ENCODE peak calls at places on chromosomes 6 and 20, in four cellular contexts. D is AG09319, U is GM12878, A is fibroblast of pulmonary artery. W is an unnamed sample.

GRCh38 chr20:57065646-57066045 is 200.8 kb downstream of the BMP7 start:
- DNase-seq in D (no peak), U (no peak), A (no peak), W (no peak)

GRCh38 chr20:56570832-56571231 is 37.8 kb downstream of the FAM209B start:
- DNase-seq in D (no peak), U (no peak), A (no peak), W (no peak)

GRCh38 chr6:23213193-23213592 is 643.8 kb downstream of the HDGFL1 start:
- DNase-seq in D (peak; percentile 44), U (no peak), A (peak; percentile 8), W (peak; percentile 71)

GRCh38 chr6:14365393-14365792 is 247.8 kb downstream of the CD83 start:
- DNase-seq in D (no peak), U (no peak), A (peak; percentile 21), W (peak; percentile 38)

GRCh38 chr6:48628316-48628715 is 517.3 kb upstream of the PTCHD4 start:
- DNase-seq in D (no peak), U (no peak), A (peak; percentile 10), W (no peak)

GRCh38 chr6:107634147-107635057 is 144.5 kb downstream of the SOBP start:
- DNase-seq in D (no peak), U (no peak), A (no peak), W (no peak)

GRCh38 chr6:113732384-113732966 is 124.7 kb upstream of the MARCKS start:
- DNase-seq in D (no peak), U (no peak), A (peak; percentile 78), W (peak; percentile 3)

GRCh38 chr6:169263374-169263773 is 9.7 kb upstream of the THBS2 start:
- DNase-seq in D (no peak), U (no peak), A (no peak), W (peak; percentile 44)

GRCh38 chr6:134198093-134198492 is 119.8 kb downstream of the SGK1 start:
- DNase-seq in D (no peak), U (no peak), A (no peak), W (no peak)

GRCh38 chr6:128394171-128394570 is 126.2 kb downstream of the PTPRK start:
- DNase-seq in D (no peak), U (no peak), A (no peak), W (no peak)

GRCh38 chr6:19032486-19033295 is 645.5 kb downstream of the RNF144B start:
- DNase-seq in D (no peak), U (no peak), A (no peak), W (no peak)

GRCh38 chr6:85975957-85976356 is 333.3 kb upstream of the SYNCRIP start:
- DNase-seq in D (no peak), U (no peak), A (no peak), W (no peak)

DNA sequence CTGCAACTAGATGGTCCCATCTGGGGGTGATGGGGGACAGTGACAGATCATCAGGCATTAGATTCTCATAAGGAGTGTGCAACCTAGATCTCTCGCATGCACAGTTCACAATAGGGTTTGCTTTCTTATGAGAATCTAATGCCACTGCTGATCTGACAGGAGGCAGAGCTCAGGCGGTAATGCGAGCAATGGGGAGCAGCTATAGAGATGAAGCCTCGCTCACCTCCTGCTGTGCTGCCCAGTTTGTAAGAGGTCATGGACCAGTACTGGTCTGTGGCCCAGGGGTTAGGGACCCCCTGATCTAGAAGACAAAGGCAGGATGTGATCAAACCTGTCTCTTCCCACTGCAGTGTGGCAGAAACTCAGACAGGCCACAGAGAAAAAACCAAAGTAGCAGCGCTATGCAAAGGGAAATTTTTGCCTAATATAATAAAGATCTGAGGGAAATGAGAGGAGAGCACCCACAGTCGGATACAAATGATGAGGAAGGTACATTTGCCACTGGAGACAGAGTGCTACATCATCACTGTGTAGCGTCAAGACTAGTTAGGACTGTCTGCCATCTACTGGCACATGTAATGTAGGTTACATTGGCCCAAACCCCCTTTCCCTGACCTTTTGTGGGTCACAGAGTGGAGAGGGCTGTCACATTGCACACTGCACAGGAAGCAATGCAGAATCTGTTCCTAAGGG is 4.1 kb upstream of the LY86 start:
- DNase-seq in D (no peak), U (peak; percentile 77), A (no peak), W (no peak)
- TF ChIP-seq CTCF in D (no peak), U (peak; percentile 55), A (no peak), W (no peak)

DNA sequence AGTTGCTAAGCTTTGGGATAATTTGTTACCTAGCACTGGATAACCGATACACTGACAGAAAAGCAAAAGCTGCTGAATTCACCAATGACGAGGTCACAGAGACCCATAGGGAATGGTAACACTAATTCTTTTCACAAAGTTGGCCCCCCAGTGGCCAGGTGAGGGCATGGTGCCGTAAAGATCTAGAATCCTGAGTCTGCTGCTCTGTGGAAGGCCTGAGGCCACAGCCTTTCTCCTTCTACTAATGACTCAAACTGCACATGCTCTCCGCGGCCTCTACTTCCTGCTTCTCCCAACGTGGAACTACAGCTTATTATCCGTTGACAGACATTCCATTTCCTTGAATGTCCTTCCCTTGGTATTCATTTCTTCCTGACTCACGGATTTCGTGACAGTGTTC is 127.1 kb downstream of the OPRM1 start:
- DNase-seq in D (no peak), U (no peak), A (no peak), W (no peak)
- TF ChIP-seq CTCF in D (no peak), U (no peak), A (no peak), W (no peak)

GRCh38 chr6:30974488-30975252 is 8.8 kb upstream of the MUC21 start:
- DNase-seq in D (no peak), U (no peak), A (no peak), W (no peak)
- TF ChIP-seq CTCF in D (no peak), U (no peak), A (no peak), W (no peak)

GRCh38 chr20:38937000-38937399 is 10.8 kb downstream of the FAM83D start:
- DNase-seq in D (no peak), U (no peak), A (no peak), W (no peak)

GRCh38 chr20:38932457-38933120 is 6.4 kb downstream of the FAM83D start:
- DNase-seq in D (peak; percentile 18), U (no peak), A (peak; percentile 92), W (peak; percentile 73)

GRCh38 chr20:38934530-38934929 is 8.3 kb downstream of the FAM83D start:
- DNase-seq in D (no peak), U (no peak), A (peak; percentile 16), W (no peak)

GRCh38 chr20:38935967-38936407 is 9.8 kb downstream of the FAM83D start:
- DNase-seq in D (no peak), U (no peak), A (peak; percentile 14), W (no peak)

DNA sequence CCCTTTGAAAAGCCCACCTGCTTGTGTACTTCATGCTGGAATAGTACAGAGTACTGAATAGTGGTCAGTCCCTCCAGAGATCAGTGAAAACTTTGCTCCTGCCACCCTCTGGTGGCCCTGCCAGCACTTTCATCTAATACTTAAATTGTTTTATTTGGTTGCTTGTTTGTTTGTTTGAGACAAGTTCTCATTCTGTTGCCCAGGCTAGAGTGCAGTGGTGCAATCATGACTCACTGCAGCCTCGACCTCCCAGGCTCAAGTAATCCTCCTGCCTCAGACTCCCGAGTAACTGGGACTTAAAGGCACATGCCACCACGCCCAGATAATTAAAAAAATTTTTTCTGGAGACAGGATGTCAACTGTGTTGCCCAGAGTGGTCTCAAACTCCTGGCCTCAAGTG is 9.1 kb downstream of the FAM83D start:
- DNase-seq in D (no peak), U (no peak), A (peak; percentile 53), W (peak; percentile 6)
- TF ChIP-seq CTCF in D (no peak), U (peak; percentile 10), A (peak; percentile 29), W (peak; percentile 27)

GRCh38 chr20:34538671-34539123 is 19.8 kb upstream of the MAP1LC3A start:
- DNase-seq in D (peak; percentile 39), U (no peak), A (peak; percentile 71), W (peak; percentile 81)

GRCh38 chr20:34534391-34535165 is 18.4 kb downstream of the DYNLRB1 start:
- DNase-seq in D (no peak), U (no peak), A (no peak), W (no peak)

GRCh38 chr20:34537651-34538050 is 20.9 kb upstream of the MAP1LC3A start:
- DNase-seq in D (no peak), U (no peak), A (no peak), W (no peak)

GRCh38 chr20:34535301-34535840 is 19.1 kb downstream of the DYNLRB1 start:
- DNase-seq in D (no peak), U (no peak), A (no peak), W (no peak)

DNA sequence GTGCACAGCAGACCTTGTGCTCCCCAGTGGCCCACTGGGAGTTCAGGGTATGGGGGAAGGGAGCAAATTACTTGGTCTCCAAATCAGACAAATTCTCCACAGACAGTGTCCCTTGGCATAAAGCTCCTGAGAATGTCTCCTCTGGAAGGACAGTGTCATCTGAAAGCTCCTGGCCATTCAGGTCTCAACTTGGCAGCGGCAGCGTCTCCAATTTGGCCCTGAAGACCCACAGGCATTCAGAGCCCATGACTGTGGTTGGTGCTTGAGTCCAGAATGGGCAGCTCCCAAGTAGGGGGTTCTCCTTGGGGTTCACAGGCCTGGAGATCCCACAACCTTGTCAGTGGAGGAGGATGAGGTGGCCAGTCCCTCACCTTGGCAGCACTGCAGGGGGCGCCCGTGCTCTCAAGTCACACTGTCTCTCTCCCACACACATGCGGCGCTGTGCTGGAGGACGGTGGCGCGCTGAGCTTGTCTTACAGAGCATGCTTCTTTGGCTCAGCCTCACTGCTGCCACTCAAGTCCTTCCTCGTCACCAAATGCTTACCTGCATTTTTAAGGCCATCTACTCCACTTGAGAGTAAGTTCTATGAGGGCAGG is 20.7 kb downstream of the DYNLRB1 start:
- DNase-seq in D (no peak), U (no peak), A (peak; percentile 49), W (no peak)
- TF ChIP-seq CTCF in D (peak; percentile 32), U (peak; percentile 50), A (peak; percentile 46), W (peak; percentile 44)

GRCh38 chr6:79763301-79763700 is 132.2 kb downstream of the SH3BGRL2 start:
- DNase-seq in D (no peak), U (no peak), A (no peak), W (no peak)

GRCh38 chr6:79756496-79756895 is 125.4 kb downstream of the SH3BGRL2 start:
- DNase-seq in D (no peak), U (no peak), A (no peak), W (peak; percentile 21)

GRCh38 chr6:79764758-79765157 is 133.6 kb downstream of the SH3BGRL2 start:
- DNase-seq in D (no peak), U (no peak), A (no peak), W (no peak)

GRCh38 chr6:79762370-79762769 is 131.2 kb downstream of the SH3BGRL2 start:
- DNase-seq in D (no peak), U (no peak), A (peak; percentile 17), W (peak; percentile 28)
- TF ChIP-seq CTCF in D (peak; percentile 28), U (no peak), A (peak; percentile 36), W (peak; percentile 24)